ENCODE peak calls at places on chromosomes 5 and 9, in nine cellular contexts. F, H, I, W, X, J, S, E and U are unnamed samples.

GRCh38 chr9:91119147-91119546 is 242.6 kb downstream of the AUH start:
- DNase-seq in W (no peak), J (no peak), E (peak), F (peak), I (peak), X (no peak), H (peak), S (no peak), U (no peak)

GRCh38 chr5:150114773-150115408 is 28.5 kb upstream of the CSF1R start:
- DNase-seq in S (no peak), J (peak), W (no peak), H (no peak), I (peak), F (no peak), X (no peak), E (no peak), U (no peak)

GRCh38 chr9:6008169-6008979 is 7.0 kb downstream of the RANBP6 start:
- DNase-seq in S (peak), X (peak), W (peak), F (peak), E (peak), I (peak), H (peak), J (peak), U (peak)

GRCh38 chr5:135266975-135267374 is 132.1 kb downstream of the MACROH2A1 start:
- DNase-seq in X (no peak), H (no peak), J (no peak), E (no peak), F (no peak), I (peak), W (no peak), S (no peak), U (no peak)

GRCh38 chr5:22505891-22506290 is 347.3 kb downstream of the CDH12 start:
- DNase-seq in J (no peak), S (no peak), E (no peak), H (no peak), F (no peak), X (no peak), I (no peak), W (no peak), U (no peak)

GRCh38 chr5:116289276-116289675 is 204.5 kb downstream of the COMMD10 start:
- DNase-seq in F (no peak), J (no peak), H (no peak), S (no peak), I (no peak), X (no peak), E (no peak), W (no peak), U (no peak)

GRCh38 chr9:127612993-127613954 is 1.2 kb downstream of the STXBP1 start:
- DNase-seq in F (no peak), H (peak), S (no peak), J (peak), W (peak), E (no peak), I (peak), X (peak), U (peak)

GRCh38 chr5:177600458-177601018 is 606 bp downstream of the B4GALT7 start:
- DNase-seq in W (no peak), J (no peak), I (peak), F (no peak), X (no peak), H (peak), S (no peak), E (no peak), U (no peak)

GRCh38 chr9:91978739-91979414 is 28.8 kb upstream of the ROR2 start:
- DNase-seq in J (no peak), W (no peak), I (peak), F (peak), E (peak), X (no peak), H (peak), S (peak), U (no peak)

GRCh38 chr9:130196643-130197042 is 24.4 kb downstream of the NCS1 start:
- DNase-seq in I (no peak), H (no peak), W (no peak), J (no peak), E (no peak), X (no peak), S (no peak), F (no peak), U (no peak)

GRCh38 chr5:126544087-126544740 is 50.8 kb downstream of the ALDH7A1 start:
- DNase-seq in I (peak), E (no peak), H (peak), W (no peak), X (peak), J (no peak), F (no peak), S (peak), U (no peak)

GRCh38 chr5:73031839-73032238 is 76.0 kb downstream of the FCHO2 start:
- DNase-seq in H (peak), J (no peak), E (peak), S (peak), F (peak), I (peak), X (no peak), W (no peak), U (no peak)

GRCh38 chr5:131974956-131975726 is 29.7 kb upstream of the MEIKIN start:
- DNase-seq in X (no peak), J (no peak), W (peak), H (no peak), I (no peak), S (no peak), F (no peak), E (no peak), U (no peak)

GRCh38 chr5:55899344-55899743 is 48.2 kb downstream of the IL31RA start:
- DNase-seq in X (no peak), J (no peak), E (no peak), H (peak), F (no peak), S (no peak), W (no peak), I (peak), U (no peak)

GRCh38 chr5:150549735-150550134 is 41.8 kb downstream of the NDST1 start:
- DNase-seq in W (no peak), J (no peak), X (no peak), S (no peak), E (no peak), I (no peak), F (no peak), H (no peak), U (no peak)

GRCh38 chr9:98232926-98233325 is 22.5 kb downstream of the TBC1D2 start:
- DNase-seq in E (no peak), S (no peak), F (no peak), X (no peak), J (no peak), I (no peak), H (no peak), W (no peak), U (no peak)

GRCh38 chr5:117103703-117104102 is 529.1 kb upstream of the SEMA6A start:
- DNase-seq in X (no peak), I (no peak), E (no peak), J (no peak), F (no peak), H (no peak), S (no peak), W (no peak), U (no peak)

GRCh38 chr5:116084231-116084630 is 594 bp upstream of the COMMD10 start:
- DNase-seq in J (no peak), I (peak), W (peak), F (no peak), X (peak), E (no peak), S (no peak), H (peak), U (no peak)

GRCh38 chr5:135335031-135335828 is 63.8 kb downstream of the MACROH2A1 start:
- DNase-seq in I (no peak), J (no peak), X (no peak), S (no peak), H (peak), F (peak), E (no peak), W (no peak), U (no peak)

GRCh38 chr5:166957763-166958162 is 1333.7 kb upstream of the WWC1 start:
- DNase-seq in J (no peak), X (no peak), S (no peak), W (no peak), E (no peak), F (no peak), I (no peak), H (no peak), U (no peak)

GRCh38 chr5:103360475-103360874 is 101.9 kb downstream of the MACIR start:
- DNase-seq in S (no peak), J (no peak), F (no peak), W (no peak), I (peak), E (no peak), X (no peak), H (no peak), U (no peak)

GRCh38 chr5:107425541-107426031 is 245.2 kb downstream of the EFNA5 start:
- DNase-seq in W (no peak), H (peak), I (peak), S (peak), E (peak), F (peak), J (no peak), X (no peak), U (no peak)

GRCh38 chr5:13745508-13745907 is 199.0 kb downstream of the DNAH5 start:
- DNase-seq in I (peak), H (no peak), W (no peak), J (no peak), E (no peak), F (peak), X (no peak), S (no peak), U (no peak)

GRCh38 chr5:6856658-6857057 is 143.4 kb downstream of the TENT4A start:
- DNase-seq in H (no peak), X (peak), W (no peak), E (no peak), S (no peak), F (no peak), J (no peak), I (no peak), U (peak)

GRCh38 chr9:98409637-98410173 is 154.3 kb upstream of the TBC1D2 start:
- DNase-seq in E (no peak), H (no peak), I (peak), W (no peak), F (no peak), J (no peak), X (no peak), S (no peak), U (no peak)

GRCh38 chr5:139659673-139660072 is 11.5 kb downstream of the CXXC5 start:
- DNase-seq in X (no peak), S (no peak), J (no peak), E (no peak), W (no peak), H (no peak), I (no peak), F (no peak), U (peak)

GRCh38 chr9:90309809-90310522 is 332.7 kb downstream of the DIRAS2 start:
- DNase-seq in H (no peak), F (peak), E (no peak), S (no peak), W (no peak), X (no peak), J (no peak), I (no peak), U (no peak)

GRCh38 chr5:77066823-77067442 is 20.2 kb downstream of the ZBED3 start:
- DNase-seq in F (peak), E (no peak), I (peak), S (no peak), X (no peak), H (peak), J (no peak), W (no peak), U (no peak)

GRCh38 chr5:160259341-160259740 is 30.0 kb downstream of the FABP6 start:
- DNase-seq in W (no peak), J (no peak), E (no peak), F (no peak), H (no peak), S (no peak), X (no peak), I (no peak), U (no peak)

GRCh38 chr9:109517798-109518435 is 19.8 kb upstream of the PTPN3 start:
- DNase-seq in J (no peak), X (no peak), W (no peak), F (peak), S (no peak), I (no peak), E (no peak), H (no peak), U (no peak)

GRCh38 chr9:109519366-109519765 is 21.3 kb upstream of the PTPN3 start:
- DNase-seq in H (no peak), W (no peak), S (no peak), E (no peak), I (no peak), J (no peak), X (no peak), F (no peak), U (no peak)

GRCh38 chr9:109518621-109519335 is 20.7 kb upstream of the PTPN3 start:
- DNase-seq in J (no peak), H (no peak), I (no peak), W (no peak), F (no peak), S (no peak), X (no peak), E (no peak), U (no peak)

DNA sequence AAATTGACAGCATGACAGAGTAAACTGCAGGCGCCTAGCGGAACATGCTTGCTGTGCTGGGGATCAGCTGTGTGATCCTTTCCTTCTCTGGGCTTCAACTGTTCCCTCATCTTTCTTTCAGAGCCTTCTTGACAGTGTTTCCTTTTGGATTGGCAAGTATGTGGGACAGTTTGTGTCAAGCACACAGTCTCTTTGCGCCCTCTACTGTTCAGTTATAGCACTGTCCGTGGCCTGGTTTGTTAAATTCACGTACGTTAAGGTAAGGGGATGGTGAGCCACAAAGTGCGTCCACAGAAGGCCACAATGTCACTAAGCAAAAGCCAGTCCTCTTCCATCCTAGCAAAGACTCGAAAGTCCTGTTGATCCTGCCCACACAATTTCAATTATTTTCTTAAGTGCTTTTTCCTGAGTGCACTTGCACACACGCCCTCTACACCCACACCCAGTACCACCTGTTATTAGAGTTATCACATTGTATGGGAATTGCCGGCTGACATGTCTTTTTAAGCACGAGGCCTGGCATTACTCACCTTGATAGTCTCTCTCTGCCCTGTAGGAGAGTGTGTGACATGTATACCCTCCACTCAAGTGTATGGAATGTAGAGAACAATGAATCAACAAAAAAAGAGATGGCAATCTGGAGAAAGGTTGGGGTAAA is 22.5 kb upstream of the PTPN3 start:
- DNase-seq in W (no peak), S (peak), H (peak), I (peak), X (peak), J (peak), F (peak), E (peak), U (no peak)
- TF ChIP-seq CTCF in W (peak), S (peak), H (peak), I (peak), X (peak), J (peak), F (peak), E (peak), U (peak)

GRCh38 chr5:129461816-129462396 is 1.8 kb downstream of the ADAMTS19 start:
- DNase-seq in H (no peak), F (no peak), E (no peak), J (no peak), S (no peak), I (no peak), X (no peak), W (no peak), U (no peak)
- TF ChIP-seq CTCF in H (no peak), F (no peak), E (no peak), J (no peak), S (no peak), I (no peak), X (no peak), W (no peak), U (no peak)

GRCh38 chr5:67844937-67845336 is 370.6 kb upstream of the PIK3R1 start:
- DNase-seq in J (no peak), H (no peak), F (no peak), W (no peak), E (no peak), S (no peak), X (no peak), I (no peak), U (no peak)

DNA sequence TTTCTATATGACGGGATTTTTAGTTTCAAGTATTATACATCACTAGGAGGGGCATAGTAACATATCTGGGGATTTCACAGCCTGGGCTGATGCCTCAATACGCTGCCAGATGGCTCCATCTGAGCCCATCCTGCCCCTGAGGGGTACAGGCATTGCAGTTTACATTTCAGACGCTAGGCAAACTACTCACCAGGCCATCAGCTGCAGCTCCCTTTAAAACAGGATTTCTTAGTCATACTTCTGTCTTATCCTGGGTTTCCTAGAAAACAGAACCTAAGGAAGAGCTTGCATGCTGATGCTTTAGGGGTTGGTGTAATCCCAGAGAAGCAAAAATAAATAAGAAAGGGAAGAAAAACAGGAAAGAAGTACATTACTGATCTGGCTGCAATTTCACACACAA is 372.8 kb upstream of the PIK3R1 start:
- DNase-seq in X (no peak), S (no peak), I (peak), J (no peak), F (no peak), E (no peak), W (no peak), H (peak), U (no peak)
- TF ChIP-seq CTCF in X (no peak), S (no peak), I (no peak), J (no peak), F (no peak), E (peak), W (no peak), H (peak), U (no peak)

GRCh38 chr9:125883548-125883947 is 136.4 kb downstream of the PBX3 start:
- DNase-seq in X (no peak), J (no peak), H (no peak), I (no peak), S (no peak), E (no peak), F (no peak), W (no peak), U (no peak)

GRCh38 chr9:125884196-125884595 is 137.0 kb downstream of the PBX3 start:
- DNase-seq in E (no peak), W (no peak), X (no peak), I (no peak), F (no peak), J (no peak), H (peak), S (no peak), U (no peak)

DNA sequence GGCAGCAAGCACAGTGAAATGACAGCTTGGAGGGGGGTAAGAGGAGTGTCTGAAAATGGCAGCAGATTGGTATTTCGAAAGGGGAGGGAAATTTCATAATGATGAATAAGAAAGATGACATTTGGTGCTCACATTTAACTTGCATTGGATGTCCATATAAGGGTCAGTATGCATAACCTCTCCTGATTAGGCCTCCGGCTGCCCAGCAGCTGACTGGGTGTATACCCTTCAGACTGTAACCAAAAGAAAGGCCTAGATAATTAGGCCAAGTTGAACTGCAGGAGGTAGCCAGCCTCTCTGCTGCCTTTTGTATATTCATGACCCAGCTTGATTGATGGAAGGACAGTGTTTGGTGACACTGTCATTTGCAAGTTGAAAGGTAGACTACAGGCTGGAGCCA is 131.1 kb downstream of the PBX3 start:
- DNase-seq in X (no peak), H (peak), W (no peak), F (no peak), J (no peak), E (no peak), I (peak), S (no peak), U (no peak)
- TF ChIP-seq CTCF in X (no peak), H (no peak), W (no peak), F (no peak), J (no peak), E (no peak), I (no peak), S (no peak), U (no peak)

DNA sequence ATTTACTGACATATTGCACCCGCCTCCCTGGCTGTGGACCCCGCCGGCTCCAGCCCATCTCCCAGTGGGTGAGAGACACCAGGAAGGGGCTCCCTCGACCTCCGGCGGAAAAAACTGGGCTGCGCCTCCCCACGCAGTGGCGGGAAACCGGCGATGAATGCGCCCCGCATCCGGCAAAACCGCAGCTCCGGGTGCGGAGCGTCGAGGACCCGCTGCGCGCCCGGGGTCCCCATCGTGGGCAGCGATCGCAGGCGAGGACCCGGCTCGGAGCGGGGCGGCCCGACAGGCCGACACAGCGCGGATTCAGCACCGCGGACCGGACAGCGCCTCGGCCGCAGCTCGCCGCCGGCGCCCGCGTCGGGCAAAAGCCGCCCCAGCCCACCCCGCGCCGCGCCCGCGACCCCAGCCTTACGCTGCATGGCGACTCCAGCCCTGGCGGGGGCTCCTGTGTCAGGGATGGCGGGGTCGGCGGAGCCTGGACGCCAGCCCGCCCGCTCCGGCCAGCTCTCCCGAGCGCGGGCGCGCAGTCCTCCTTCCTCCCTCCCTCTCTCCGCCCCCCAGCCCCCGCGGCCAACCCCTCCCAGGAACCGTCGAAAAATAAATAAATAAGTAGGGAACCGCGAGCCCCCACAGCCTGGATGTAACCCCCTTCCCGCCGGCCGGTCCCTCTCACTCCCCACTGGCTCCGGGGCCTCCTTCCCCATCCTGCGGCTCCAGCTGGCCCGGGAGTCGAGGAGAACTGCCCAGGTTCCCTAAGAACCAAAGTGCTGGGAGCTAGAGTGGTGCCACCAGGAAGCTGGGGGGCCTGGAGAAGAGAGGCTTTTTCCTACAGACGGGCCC is 3.1 kb downstream of the LHX3 start:
- DNase-seq in I (no peak), J (no peak), F (no peak), E (no peak), S (no peak), W (no peak), X (no peak), H (peak), U (peak)
- TF ChIP-seq CTCF in I (no peak), J (no peak), F (no peak), E (no peak), S (no peak), W (no peak), X (no peak), H (no peak), U (no peak)

DNA sequence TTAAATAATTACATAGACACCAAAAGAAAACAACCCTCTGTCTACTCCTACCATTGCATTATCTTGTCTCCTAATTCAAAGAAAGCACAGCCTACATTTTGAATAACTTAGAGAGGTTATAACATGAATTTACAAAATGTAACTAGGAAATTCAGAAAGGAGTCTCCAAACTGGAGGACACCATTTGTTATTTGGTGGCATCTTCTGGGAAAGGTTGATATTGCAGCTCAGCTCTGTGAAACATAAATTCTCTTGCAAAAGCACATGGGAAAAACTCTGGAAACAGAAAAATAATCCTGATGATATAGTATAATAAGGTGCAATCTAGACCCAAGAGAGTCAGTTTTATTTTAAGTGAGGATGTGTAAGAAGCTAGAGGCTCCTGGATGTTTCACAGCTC is 215.3 kb downstream of the MLLT3 start:
- DNase-seq in E (no peak), S (no peak), J (no peak), H (no peak), F (no peak), W (no peak), X (no peak), I (peak), U (no peak)
- TF ChIP-seq CTCF in E (no peak), S (no peak), J (no peak), H (peak), F (no peak), W (no peak), X (no peak), I (peak), U (no peak)